ENCODE peak calls at places on chromosomes 2 and 18, in nine cellular contexts. A, H, R, G, Q, S, C, W and I are unnamed samples.
A peak's percentile ranks its signal among the peaks of the same experiment; 100 is the strongest.

GRCh38 chr18:9578306-9578705 is 36.1 kb downstream of the PPP4R1 start:
- DNase-seq in A (no peak), H (no peak), R (no peak), G (no peak), Q (no peak), S (no peak), C (no peak), W (no peak), I (no peak)

GRCh38 chr2:54757496-54757895 is 34.0 kb downstream of the EML6 start:
- DNase-seq in A (no peak), H (no peak), R (peak; percentile 54), G (no peak), Q (peak; percentile 28), S (no peak), C (peak; percentile 20), W (no peak), I (peak; percentile 7)

GRCh38 chr2:203427061-203427460 is 98.9 kb downstream of the ABI2 start:
- DNase-seq in A (no peak), H (no peak), R (no peak), G (no peak), Q (peak; percentile 72), S (no peak), C (peak; percentile 78), W (no peak), I (no peak)

GRCh38 chr2:142142595-142142994 is 11.8 kb upstream of the LRP1B start:
- DNase-seq in A (no peak), H (no peak), R (no peak), G (no peak), Q (no peak), S (no peak), C (no peak), W (no peak), I (no peak)

GRCh38 chr2:28709101-28709500 is 42.5 kb upstream of the PPP1CB start:
- DNase-seq in A (peak; percentile 20), H (no peak), R (no peak), G (no peak), Q (peak; percentile 74), S (no peak), C (peak; percentile 6), W (no peak), I (no peak)

GRCh38 chr2:12554235-12555011 is 162.3 kb upstream of the TRIB2 start:
- DNase-seq in A (no peak), H (no peak), R (no peak), G (no peak), Q (peak; percentile 46), S (no peak), C (no peak), W (no peak), I (no peak)

GRCh38 chr2:11842324-11842723 is 95.9 kb downstream of the LPIN1 start:
- DNase-seq in A (peak; percentile 19), H (no peak), R (no peak), G (no peak), Q (no peak), S (no peak), C (no peak), W (no peak), I (no peak)

GRCh38 chr18:11042247-11042646 is 107.1 kb downstream of the PIEZO2 start:
- DNase-seq in A (no peak), H (no peak), R (no peak), G (no peak), Q (peak; percentile 67), S (no peak), C (no peak), W (no peak), I (no peak)

GRCh38 chr18:80009661-80010550 is 21.5 kb upstream of the TXNL4A start:
- DNase-seq in A (peak; percentile 51), H (peak; percentile 84), R (no peak), G (no peak), Q (peak; percentile 90), S (peak; percentile 86), C (peak; percentile 97), W (peak; percentile 23), I (no peak)

GRCh38 chr2:157971702-157972101 is 95.6 kb upstream of the ACVR1 start:
- DNase-seq in A (no peak), H (no peak), R (no peak), G (no peak), Q (no peak), S (no peak), C (no peak), W (no peak), I (no peak)

GRCh38 chr2:95328386-95329125 is 31.4 kb downstream of the KCNIP3 start:
- DNase-seq in A (no peak), H (no peak), R (no peak), G (no peak), Q (no peak), S (no peak), C (peak; percentile 54), W (no peak), I (no peak)

GRCh38 chr2:33241581-33241980 is 234.9 kb upstream of the RASGRP3 start:
- DNase-seq in A (no peak), H (peak; percentile 100), R (no peak), G (no peak), Q (peak; percentile 43), S (peak; percentile 65), C (peak; percentile 29), W (no peak), I (no peak)

GRCh38 chr2:43931293-43931692 is 64.5 kb downstream of the LRPPRC start:
- DNase-seq in A (no peak), H (no peak), R (no peak), G (no peak), Q (no peak), S (no peak), C (no peak), W (no peak), I (no peak)

GRCh38 chr2:177721087-177721486 is 328.5 kb downstream of the AGPS start:
- DNase-seq in A (no peak), H (no peak), R (no peak), G (no peak), Q (no peak), S (no peak), C (no peak), W (no peak), I (no peak)

GRCh38 chr2:70935468-70936164 is at the start of gene ATP6V1B1:
- DNase-seq in A (no peak), H (no peak), R (no peak), G (no peak), Q (no peak), S (no peak), C (no peak), W (peak; percentile 24), I (no peak)

GRCh38 chr2:96258393-96259022 is 7.3 kb downstream of the TMEM127 start:
- DNase-seq in A (no peak), H (no peak), R (no peak), G (no peak), Q (no peak), S (no peak), C (no peak), W (no peak), I (no peak)

GRCh38 chr2:70627499-70627898 is 73.9 kb upstream of the TGFA start:
- DNase-seq in A (peak; percentile 31), H (no peak), R (no peak), G (no peak), Q (peak; percentile 36), S (no peak), C (no peak), W (no peak), I (no peak)

GRCh38 chr2:78541451-78542267 is 483.8 kb upstream of the REG3G start:
- DNase-seq in A (no peak), H (no peak), R (no peak), G (no peak), Q (no peak), S (no peak), C (no peak), W (no peak), I (no peak)

GRCh38 chr2:10763461-10763800 is 42.0 kb downstream of the ATP6V1C2 start:
- DNase-seq in A (no peak), H (no peak), R (no peak), G (no peak), Q (no peak), S (no peak), C (no peak), W (no peak), I (no peak)

GRCh38 chr2:66495788-66496640 is 61.1 kb downstream of the MEIS1 start:
- DNase-seq in A (peak; percentile 72), H (peak; percentile 74), R (no peak), G (no peak), Q (peak; percentile 85), S (peak; percentile 16), C (peak; percentile 81), W (peak; percentile 58), I (no peak)
- TF ChIP-seq CTCF in A (peak; percentile 34), H (peak; percentile 44), R (no peak), G (peak; percentile 65), Q (peak; percentile 30), S (no peak), C (peak; percentile 43), W (no peak), I (no peak)

GRCh38 chr2:240018071-240018750 is 6.9 kb downstream of the NDUFA10 start:
- DNase-seq in A (no peak), H (no peak), R (no peak), G (no peak), Q (no peak), S (no peak), C (no peak), W (no peak), I (no peak)

GRCh38 chr2:240014327-240014726 is 10.8 kb downstream of the NDUFA10 start:
- DNase-seq in A (no peak), H (no peak), R (no peak), G (no peak), Q (no peak), S (no peak), C (no peak), W (no peak), I (no peak)

GRCh38 chr2:240013343-240013742 is 11.8 kb downstream of the NDUFA10 start:
- DNase-seq in A (no peak), H (no peak), R (no peak), G (no peak), Q (peak; percentile 13), S (no peak), C (peak; percentile 23), W (no peak), I (no peak)
- TF ChIP-seq CTCF in A (no peak), H (peak; percentile 34), R (no peak), G (peak; percentile 46), Q (peak; percentile 37), S (peak; percentile 20), C (peak; percentile 45), W (no peak), I (no peak)

GRCh38 chr2:109226612-109227011 is 97.6 kb downstream of the SH3RF3 start:
- DNase-seq in A (no peak), H (no peak), R (no peak), G (no peak), Q (no peak), S (no peak), C (no peak), W (no peak), I (no peak)
- TF ChIP-seq CTCF in A (no peak), H (no peak), R (no peak), G (no peak), Q (no peak), S (no peak), C (no peak), W (no peak), I (no peak)

DNA sequence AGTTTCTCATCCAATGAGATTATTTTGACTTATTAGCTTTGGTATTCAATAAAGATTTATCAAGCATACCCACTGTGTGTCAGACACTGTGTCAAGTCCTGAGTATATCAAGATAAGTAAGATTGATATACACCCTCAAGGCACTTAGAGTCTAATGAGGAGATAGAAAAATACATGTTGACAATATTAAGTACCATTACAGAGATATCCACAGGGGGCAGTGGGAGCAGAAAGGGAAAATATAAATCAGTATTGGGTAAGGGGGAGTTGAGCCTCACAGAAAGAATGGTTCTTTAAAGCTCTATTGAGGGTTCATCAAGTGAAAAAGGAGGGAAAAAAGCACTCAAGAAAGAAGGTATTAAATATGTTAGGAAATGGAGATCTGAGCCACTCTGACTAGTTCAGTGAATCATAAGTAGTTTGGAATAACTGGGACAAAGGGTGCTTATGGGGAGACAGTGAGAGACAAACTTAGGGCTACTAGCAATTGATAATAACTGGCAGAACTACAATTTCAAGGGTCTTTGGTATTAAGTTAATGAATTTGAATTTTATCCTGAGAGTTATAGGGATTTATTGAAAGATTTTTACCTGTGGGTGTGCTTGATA is 45.5 kb upstream of the SLC8A1 start:
- DNase-seq in A (no peak), H (no peak), R (no peak), G (no peak), Q (no peak), S (no peak), C (no peak), W (no peak), I (no peak)
- TF ChIP-seq CTCF in A (no peak), H (no peak), R (no peak), G (no peak), Q (peak; percentile 10), S (no peak), C (no peak), W (no peak), I (no peak)